ENCODE peak calls at places on chromosome 5, in seven cellular contexts. I is PC-3, E is OCI-LY7, L is GM23248, A is HCT116, C is MM.1S, Y is neural progenitor cell. N is an unnamed sample. For H3K79me2 and H3K4me1, the result is how much of the 10 kb centered on the place peaks cover.

GRCh38 chr5:15897609-15898008 is 282.0 kb downstream of the MARCHF11 start:
- DNase-seq in E (no peak), Y (no peak), I (no peak), L (no peak), A (no peak), C (no peak), N (no peak)

GRCh38 chr5:178428341-178429155 is 161.6 kb downstream of the COL23A1 start:
- DNase-seq in L (no peak), E (no peak), C (no peak), A (no peak), Y (peak), I (no peak), N (no peak)

GRCh38 chr5:109455598-109456096 is 45.9 kb upstream of the PJA2 start:
- DNase-seq in A (peak), I (peak), L (peak), Y (no peak), C (no peak), E (no peak), N (no peak)

GRCh38 chr5:77437194-77437593 is 54.9 kb downstream of the WDR41 start:
- DNase-seq in A (peak), I (peak), E (peak), L (no peak), C (no peak), Y (peak), N (peak)

GRCh38 chr5:128711216-128711615 is 173.2 kb upstream of the FBN2 start:
- DNase-seq in Y (no peak), L (peak), C (no peak), E (no peak), I (peak), A (no peak), N (no peak)

GRCh38 chr5:149210968-149211495 is 60.6 kb upstream of the AFAP1L1 start:
- DNase-seq in I (no peak), E (no peak), C (no peak), L (no peak), A (no peak), Y (peak), N (peak)

GRCh38 chr5:110917161-110917875 is 154.2 kb upstream of the TSLP start:
- DNase-seq in A (no peak), E (no peak), C (no peak), L (peak), Y (no peak), I (peak), N (no peak)

GRCh38 chr5:79201206-79201605 is 34.7 kb upstream of the JMY start:
- DNase-seq in A (no peak), E (no peak), C (no peak), L (no peak), I (no peak), Y (peak), N (no peak)

GRCh38 chr5:114308017-114308416 is 53.9 kb upstream of the KCNN2 start:
- DNase-seq in A (no peak), I (no peak), C (no peak), E (no peak), L (no peak), Y (peak), N (peak)

GRCh38 chr5:81761970-81762369 is 11.1 kb upstream of the SSBP2 start:
- DNase-seq in Y (no peak), A (no peak), L (no peak), C (no peak), I (no peak), E (no peak), N (no peak)

GRCh38 chr5:4868140-4868735 is 271.9 kb upstream of the ADAMTS16 start:
- DNase-seq in E (peak), A (peak), Y (peak), I (peak), C (peak), L (peak), N (peak)

GRCh38 chr5:80083115-80083890 is 48.2 kb downstream of the THBS4 start:
- DNase-seq in E (peak), Y (peak), L (peak), A (peak), I (peak), C (peak), N (peak)

GRCh38 chr5:115098041-115098702 is 71.5 kb downstream of the TRIM36 start:
- DNase-seq in C (peak), L (peak), A (peak), Y (peak), E (peak), I (peak), N (peak)

GRCh38 chr5:178483620-178484019 is 106.6 kb downstream of the COL23A1 start:
- DNase-seq in Y (no peak), C (peak), L (no peak), I (no peak), A (no peak), E (peak), N (no peak)

GRCh38 chr5:75053286-75054109 is 1.1 kb upstream of the GCNT4 start:
- DNase-seq in Y (peak), I (peak), C (peak), L (peak), E (no peak), A (no peak), N (peak)

GRCh38 chr5:37248387-37248969 is 698 bp downstream of the CPLANE1 start:
- DNase-seq in Y (peak), A (no peak), L (peak), E (no peak), C (no peak), I (no peak), N (peak)

GRCh38 chr5:76789991-76790571 is 28.7 kb upstream of the F2RL1 start:
- DNase-seq in C (no peak), E (no peak), L (peak), Y (no peak), A (no peak), I (no peak), N (no peak)

GRCh38 chr5:67061511-67061910 is 135.1 kb downstream of the CD180 start:
- DNase-seq in I (no peak), A (no peak), Y (no peak), E (no peak), L (no peak), C (no peak), N (no peak)

GRCh38 chr5:35647128-35647527 is 29.5 kb downstream of the SPEF2 start:
- DNase-seq in Y (no peak), A (no peak), C (no peak), E (no peak), I (no peak), L (no peak), N (no peak)

GRCh38 chr5:34858798-34859197 is 19.8 kb downstream of the TTC23L start:
- DNase-seq in L (peak), Y (no peak), A (no peak), E (no peak), I (no peak), C (no peak), N (no peak)

GRCh38 chr5:122358382-122358990 is 46.4 kb downstream of the SNCAIP start:
- DNase-seq in L (no peak), A (no peak), Y (no peak), I (no peak), E (no peak), C (no peak), N (no peak)

GRCh38 chr5:151612689-151613427 is 21.7 kb upstream of the FAT2 start:
- DNase-seq in Y (no peak), A (peak), I (peak), L (peak), C (peak), E (no peak), N (no peak)

GRCh38 chr5:142857405-142857804 is 87.2 kb downstream of the ARHGAP26 start:
- DNase-seq in A (no peak), L (no peak), Y (no peak), E (no peak), C (no peak), I (no peak), N (no peak)

GRCh38 chr5:161546463-161547301 is at the start of gene GABRB2:
- DNase-seq in Y (peak), L (peak), C (peak), I (no peak), A (no peak), E (peak), N (peak)

GRCh38 chr5:143054480-143054941 is 284.3 kb downstream of the ARHGAP26 start:
- DNase-seq in C (peak), Y (no peak), L (peak), I (no peak), E (no peak), A (no peak), N (no peak)

GRCh38 chr5:10555134-10555733 is 8.6 kb upstream of the ANKRD33B start:
- DNase-seq in L (peak), C (no peak), Y (no peak), I (peak), A (no peak), E (no peak), N (no peak)

GRCh38 chr5:38845555-38846378 is at the start of gene OSMR:
- DNase-seq in A (peak), E (no peak), Y (peak), L (peak), C (no peak), I (peak), N (peak)

GRCh38 chr5:113331201-113331551 is 103.6 kb downstream of the TSSK1B start:
- DNase-seq in Y (no peak), I (peak), L (peak), E (no peak), A (no peak), C (no peak), N (no peak)

GRCh38 chr5:43483210-43484048 is at the start of gene TMEM267:
- DNase-seq in I (peak), E (peak), Y (peak), L (peak), A (peak), C (peak), N (peak)

GRCh38 chr5:14588758-14589543 is 7.4 kb downstream of the OTULINL start:
- DNase-seq in Y (no peak), E (no peak), I (no peak), C (no peak), L (no peak), A (no peak), N (no peak)

GRCh38 chr5:14593326-14594036 is 11.9 kb downstream of the OTULINL start:
- DNase-seq in I (no peak), E (no peak), Y (no peak), A (no peak), C (no peak), L (peak), N (no peak)

GRCh38 chr5:14594378-14595074 is 12.9 kb downstream of the OTULINL start:
- DNase-seq in E (no peak), Y (no peak), C (no peak), A (no peak), L (no peak), I (no peak), N (no peak)

GRCh38 chr5:14590949-14591348 is 9.4 kb downstream of the OTULINL start:
- DNase-seq in A (no peak), I (peak), L (no peak), E (no peak), C (no peak), Y (no peak), N (no peak)

GRCh38 chr5:14591548-14591947 is 10.0 kb downstream of the OTULINL start:
- DNase-seq in C (no peak), E (no peak), A (no peak), Y (no peak), L (no peak), I (peak), N (no peak)
- TF ChIP-seq EZH2phosphoT487 in C (no peak), E (no peak), A (no peak), Y (no peak), L (no peak), I (no peak), N (no peak)

GRCh38 chr5:61429906-61430305 is 97.8 kb downstream of the ZSWIM6 start:
- DNase-seq in I (no peak), L (no peak), E (no peak), Y (no peak), C (no peak), A (no peak), N (no peak)

GRCh38 chr5:61423487-61424157 is 91.6 kb downstream of the ZSWIM6 start:
- DNase-seq in I (no peak), L (peak), Y (peak), C (no peak), A (no peak), E (no peak), N (no peak)

GRCh38 chr5:61425918-61426317 is 93.9 kb downstream of the ZSWIM6 start:
- DNase-seq in A (no peak), L (no peak), C (no peak), I (no peak), Y (no peak), E (no peak), N (no peak)
- H3K79me2 ChIP-seq in A (under half), L (half or more), C (under half), I (half or more), Y (half or more), E (under half), N (under half)

GRCh38 chr5:168329302-168329701 is 37.9 kb downstream of the WWC1 start:
- DNase-seq in Y (no peak), L (no peak), E (no peak), C (no peak), A (no peak), I (peak), N (peak)
- H3K4me1 ChIP-seq in Y (under half), L (under half), E (under half), C (under half), A (half or more), I (half or more), N (half or more)

DNA sequence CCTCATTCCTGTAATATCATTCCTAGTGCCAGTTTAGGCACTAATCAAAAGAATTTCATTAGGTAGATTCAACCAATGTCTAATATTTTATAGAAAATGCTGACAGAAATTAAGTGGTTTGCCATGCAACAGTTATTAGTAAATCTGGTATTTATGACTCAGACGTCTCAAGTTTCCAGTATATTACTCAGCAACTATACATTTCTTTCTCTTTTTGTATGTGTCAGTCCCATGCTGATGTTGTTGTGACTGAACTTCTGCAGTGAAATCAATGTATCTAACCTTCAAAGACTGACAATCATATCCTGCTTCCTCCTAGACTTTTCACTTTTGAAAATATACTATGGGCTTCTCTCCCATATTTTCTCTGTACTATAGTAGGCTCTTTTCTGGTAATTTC is 822.5 kb downstream of the NR2F1-AS1 start:
- DNase-seq in I (peak), A (no peak), Y (no peak), L (peak), C (no peak), E (no peak), N (no peak)
- TF ChIP-seq EZH2phosphoT487 in I (no peak), A (no peak), Y (no peak), L (no peak), C (no peak), E (no peak), N (no peak)

GRCh38 chr5:171407234-171407633 is 12.2 kb upstream of the FGF18 start:
- DNase-seq in L (no peak), E (no peak), I (no peak), Y (no peak), C (no peak), A (no peak), N (no peak)

GRCh38 chr5:171413153-171413910 is 6.1 kb upstream of the FGF18 start:
- DNase-seq in A (no peak), E (no peak), Y (no peak), L (no peak), I (peak), C (no peak), N (no peak)

GRCh38 chr5:171412186-171412585 is 7.3 kb upstream of the FGF18 start:
- DNase-seq in A (no peak), L (no peak), Y (no peak), I (no peak), E (no peak), C (no peak), N (no peak)

GRCh38 chr5:171405615-171406014 is 13.8 kb upstream of the FGF18 start:
- DNase-seq in E (peak), Y (no peak), A (no peak), I (no peak), L (peak), C (no peak), N (peak)

DNA sequence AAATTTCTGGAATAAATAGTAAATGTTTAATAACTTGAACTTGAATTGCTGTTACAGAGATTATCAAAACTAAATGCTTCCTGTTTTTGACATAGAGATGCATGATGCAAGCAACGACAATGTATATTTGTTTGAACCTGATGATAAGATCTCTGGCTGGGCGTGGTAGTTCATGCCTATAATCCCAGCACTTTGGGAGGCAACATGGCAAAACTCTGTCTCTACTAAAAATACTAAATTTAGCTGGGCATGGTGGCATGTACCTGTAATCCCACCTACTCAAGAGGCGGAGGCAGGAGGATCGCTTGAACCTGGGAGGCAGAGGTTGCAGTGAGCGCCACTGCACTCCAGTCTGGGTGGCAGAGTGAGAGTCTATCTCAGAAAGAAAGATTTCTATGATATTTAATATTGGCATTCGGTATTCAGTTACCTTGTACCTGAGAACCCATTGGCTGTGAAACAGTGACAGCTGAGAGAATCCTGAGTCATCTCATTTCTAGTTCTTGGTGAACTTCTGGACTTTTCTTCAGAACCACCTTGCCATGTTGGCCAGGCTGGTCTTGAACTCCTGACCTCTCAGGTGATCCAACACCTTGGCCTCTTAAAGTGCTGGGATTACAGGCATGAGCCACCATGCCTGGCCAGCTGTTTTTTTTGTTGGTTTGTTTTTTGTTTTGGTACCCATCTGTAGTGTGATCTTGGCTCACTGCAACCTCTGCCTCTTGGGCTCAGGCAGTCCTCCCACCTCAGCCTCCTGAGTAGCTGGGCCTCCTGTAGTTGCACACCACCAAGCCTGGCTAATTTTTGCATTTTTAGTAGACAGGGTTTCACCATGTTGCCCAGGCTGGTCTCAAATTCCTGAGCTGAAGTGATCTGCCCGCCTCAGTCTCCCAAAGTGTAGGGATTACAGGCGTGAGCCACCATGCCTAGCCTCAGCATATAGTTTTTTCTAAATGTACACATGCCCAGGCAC is 10.0 kb upstream of the FGF18 start:
- DNase-seq in E (no peak), C (no peak), A (no peak), I (no peak), Y (no peak), L (no peak), N (no peak)
- H3K79me2 ChIP-seq in E (half or more), C (half or more), A (half or more), I (half or more), Y (half or more), L (half or more), N (half or more)

DNA sequence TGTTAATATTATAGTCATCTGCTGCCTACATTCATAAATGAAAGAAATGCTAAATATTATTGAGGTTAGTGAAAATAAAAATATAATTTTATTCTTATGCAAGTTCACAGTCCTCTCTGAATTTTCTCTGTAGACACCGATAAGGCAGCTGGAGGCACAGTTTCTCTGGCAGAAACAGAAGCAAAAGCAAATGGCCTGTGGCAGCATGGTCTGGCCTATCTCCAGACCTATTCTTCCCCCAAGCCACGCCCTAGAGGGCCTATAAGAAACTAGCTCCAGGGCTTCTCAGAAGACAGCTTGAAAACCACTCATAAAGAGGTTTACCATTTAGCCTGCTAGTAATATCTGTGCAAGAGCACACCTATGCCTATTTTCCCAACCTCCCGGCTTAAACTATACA is 28.4 kb downstream of the MRPS27 start:
- DNase-seq in A (no peak), C (no peak), Y (no peak), L (no peak), I (no peak), E (peak), N (no peak)
- H3K4me1 ChIP-seq in A (under half), C (under half), Y (under half), L (under half), I (under half), E (half or more), N (under half)

GRCh38 chr5:52705720-52706119 is 82.0 kb upstream of the ITGA1 start:
- DNase-seq in A (no peak), Y (no peak), I (no peak), C (peak), E (no peak), L (peak), N (no peak)
- TF ChIP-seq EZH2phosphoT487 in A (no peak), Y (no peak), I (no peak), C (no peak), E (no peak), L (no peak), N (no peak)

GRCh38 chr5:154447074-154447725 is 1.4 kb downstream of the SAP30L start:
- DNase-seq in L (no peak), A (no peak), C (no peak), I (no peak), Y (no peak), E (peak), N (no peak)

GRCh38 chr5:154444559-154445421 is 1.0 kb upstream of the SAP30L start:
- DNase-seq in L (peak), C (peak), Y (peak), E (peak), A (no peak), I (peak), N (peak)

GRCh38 chr5:154442801-154443200 is 3.0 kb upstream of the SAP30L start:
- DNase-seq in C (no peak), L (no peak), A (no peak), I (no peak), Y (no peak), E (no peak), N (no peak)

GRCh38 chr5:154446183-154447073 is 631 bp downstream of the SAP30L start:
- DNase-seq in A (no peak), E (peak), I (peak), L (peak), Y (peak), C (peak), N (peak)

GRCh38 chr5:154445422-154446182 is at the start of gene SAP30L:
- DNase-seq in A (peak), E (peak), Y (peak), L (peak), I (peak), C (peak), N (peak)
- H3K79me2 ChIP-seq in A (under half), E (under half), Y (under half), L (half or more), I (under half), C (under half), N (under half)